ENCODE peak calls at places on chromosomes 2 and 18, in five cellular contexts. U is H7, V is iris pigment epithelial cell, A is cardiac muscle cell, Z is activated gamma-delta T cell. H is an unnamed sample.

GRCh38 chr2:214286011-214286410 is 124.8 kb upstream of the VWC2L start:
- DNase-seq in Z (no peak), V (no peak), U (no peak), A (no peak), H (no peak)

GRCh38 chr2:25483584-25484266 is 142.0 kb upstream of the DNMT3A start:
- DNase-seq in V (no peak), U (no peak), A (no peak), Z (no peak), H (no peak)

GRCh38 chr2:105904938-105905337 is 160.2 kb downstream of the NCK2 start:
- DNase-seq in V (no peak), Z (no peak), A (no peak), U (no peak), H (no peak)

GRCh38 chr2:238207006-238207405 is 3.5 kb upstream of the ILKAP start:
- DNase-seq in A (no peak), V (no peak), Z (no peak), U (no peak), H (peak)

GRCh38 chr2:31987454-31987853 is 23.4 kb downstream of the MEMO1 start:
- DNase-seq in Z (no peak), U (no peak), A (no peak), V (peak), H (peak)

GRCh38 chr2:207333599-207334308 is 168.0 kb upstream of the KLF7 start:
- DNase-seq in A (no peak), U (no peak), V (peak), Z (no peak), H (peak)

GRCh38 chr2:137050949-137051348 is 285.6 kb downstream of the THSD7B start:
- DNase-seq in A (peak), Z (no peak), V (peak), U (peak), H (no peak)

GRCh38 chr2:102664439-102665042 is 45.2 kb downstream of the SLC9A2 start:
- DNase-seq in U (no peak), V (peak), Z (no peak), A (no peak), H (peak)

GRCh38 chr2:174694920-174695319 is 69.4 kb downstream of the CHRNA1 start:
- DNase-seq in A (no peak), Z (no peak), U (no peak), V (no peak), H (no peak)

GRCh38 chr2:182540236-182540635 is 113.4 kb upstream of the PDE1A start:
- DNase-seq in U (no peak), A (no peak), Z (no peak), V (no peak), H (no peak)

GRCh38 chr2:157900684-157901083 is 24.6 kb upstream of the ACVR1 start:
- DNase-seq in V (no peak), A (no peak), Z (no peak), U (no peak), H (no peak)

GRCh38 chr18:49656098-49656591 is 94.3 kb downstream of the LIPG start:
- DNase-seq in V (peak), A (no peak), Z (no peak), U (no peak), H (peak)

GRCh38 chr2:15730545-15731212 is 139.0 kb downstream of the DDX1 start:
- DNase-seq in V (peak), Z (no peak), U (no peak), A (peak), H (peak)

GRCh38 chr2:121284424-121285076 is 452 bp downstream of the TFCP2L1 start:
- DNase-seq in A (peak), U (peak), V (no peak), Z (no peak), H (no peak)

GRCh38 chr2:158060160-158060861 is 41.4 kb upstream of the UPP2 start:
- DNase-seq in U (no peak), Z (no peak), V (no peak), A (no peak), H (no peak)